ENCODE peak calls at places on chromosomes 5 and 9, in seven cellular contexts. Z, K, Q, R, U, L and Y are unnamed samples. For H3K4me1, the result is how much of the 10 kb centered on the place peaks cover.

GRCh38 chr9:16010221-16010620 is 457.4 kb downstream of the CCDC171 start:
- DNase-seq in Z (no peak), K (no peak), Q (no peak), R (no peak), U (no peak), L (no peak), Y (no peak)

GRCh38 chr5:108143581-108143980 is 238.3 kb downstream of the FBXL17 start:
- DNase-seq in Z (no peak), K (no peak), Q (no peak), R (no peak), U (peak), L (no peak), Y (no peak)

GRCh38 chr5:123089572-123089970 is 530 bp downstream of the PRDM6 start:
- DNase-seq in Z (no peak), K (no peak), Q (no peak), R (peak), U (peak), L (no peak), Y (no peak)

GRCh38 chr5:31944683-31945445 is 229.3 kb downstream of the GOLPH3 start:
- DNase-seq in Z (no peak), K (no peak), Q (no peak), R (no peak), U (no peak), L (no peak), Y (no peak)

GRCh38 chr9:125089331-125089730 is 54.0 kb downstream of the SCAI start:
- DNase-seq in Z (no peak), K (no peak), Q (no peak), R (no peak), U (no peak), L (no peak), Y (no peak)

GRCh38 chr5:123665822-123666371 is 153.9 kb downstream of the CSNK1G3 start:
- DNase-seq in Z (no peak), K (no peak), Q (no peak), R (no peak), U (peak), L (no peak), Y (no peak)

GRCh38 chr5:119049824-119050449 is 20.9 kb upstream of the DMXL1 start:
- DNase-seq in Z (no peak), K (no peak), Q (no peak), R (no peak), U (peak), L (no peak), Y (no peak)

GRCh38 chr9:36603006-36603405 is 30.3 kb downstream of the MELK start:
- DNase-seq in Z (no peak), K (no peak), Q (no peak), R (no peak), U (no peak), L (no peak), Y (no peak)

GRCh38 chr9:13485068-13485596 is 205.6 kb upstream of the MPDZ start:
- DNase-seq in Z (no peak), K (peak), Q (no peak), R (no peak), U (no peak), L (no peak), Y (no peak)

GRCh38 chr5:145991044-145991575 is 54.7 kb downstream of the SH3RF2 start:
- DNase-seq in Z (no peak), K (no peak), Q (no peak), R (no peak), U (no peak), L (no peak), Y (no peak)

GRCh38 chr5:54404568-54404967 is 50.9 kb upstream of the HSPB3 start:
- DNase-seq in Z (no peak), K (no peak), Q (no peak), R (no peak), U (no peak), L (no peak), Y (no peak)

GRCh38 chr9:25678846-25679360 is 659 bp upstream of the TUSC1 start:
- DNase-seq in Z (no peak), K (no peak), Q (no peak), R (no peak), U (no peak), L (no peak), Y (no peak)

GRCh38 chr5:12399868-12400267 is 495.6 kb upstream of the CTNND2 start:
- DNase-seq in Z (no peak), K (no peak), Q (no peak), R (no peak), U (peak), L (no peak), Y (no peak)

GRCh38 chr5:9930156-9930555 is 300.0 kb upstream of the TAS2R1 start:
- DNase-seq in Z (no peak), K (no peak), Q (no peak), R (no peak), U (no peak), L (no peak), Y (no peak)

GRCh38 chr5:92309336-92309991 is 926.3 kb upstream of the ARRDC3 start:
- DNase-seq in Z (no peak), K (no peak), Q (no peak), R (peak), U (peak), L (no peak), Y (no peak)

GRCh38 chr9:134709512-134710270 is 68.1 kb downstream of the COL5A1 start:
- DNase-seq in Z (no peak), K (no peak), Q (no peak), R (peak), U (peak), L (no peak), Y (no peak)

GRCh38 chr9:2701070-2701469 is 16.2 kb upstream of the KCNV2 start:
- DNase-seq in Z (no peak), K (no peak), Q (no peak), R (no peak), U (peak), L (no peak), Y (no peak)

GRCh38 chr9:134738869-134739659 is 97.5 kb downstream of the COL5A1 start:
- DNase-seq in Z (peak), K (peak), Q (peak), R (peak), U (peak), L (peak), Y (peak)

GRCh38 chr9:134099123-134099761 is 31.4 kb upstream of the BRD3 start:
- DNase-seq in Z (peak), K (peak), Q (no peak), R (peak), U (peak), L (peak), Y (peak)

GRCh38 chr5:175521313-175521833 is 43.0 kb downstream of the SFXN1 start:
- DNase-seq in Z (no peak), K (no peak), Q (peak), R (no peak), U (no peak), L (peak), Y (no peak)

GRCh38 chr9:6243746-6244145 is 28.1 kb downstream of the IL33 start:
- DNase-seq in Z (no peak), K (no peak), Q (peak), R (peak), U (no peak), L (no peak), Y (no peak)

GRCh38 chr5:61991861-61992260 is 314.1 kb upstream of the KIF2A start:
- DNase-seq in Z (no peak), K (no peak), Q (no peak), R (no peak), U (no peak), L (no peak), Y (no peak)

GRCh38 chr9:129487658-129488483 is 133.0 kb downstream of the C9orf50 start:
- DNase-seq in Z (peak), K (peak), Q (no peak), R (peak), U (no peak), L (no peak), Y (no peak)

GRCh38 chr5:148374693-148375360 is 8.9 kb upstream of the FBXO38 start:
- DNase-seq in Z (peak), K (peak), Q (no peak), R (peak), U (peak), L (peak), Y (no peak)

GRCh38 chr9:25427898-25428297 is 250.3 kb downstream of the TUSC1 start:
- DNase-seq in Z (no peak), K (no peak), Q (no peak), R (no peak), U (no peak), L (no peak), Y (no peak)

GRCh38 chr5:79962580-79963222 is 28.4 kb downstream of the MTX3 start:
- DNase-seq in Z (no peak), K (no peak), Q (no peak), R (no peak), U (peak), L (no peak), Y (no peak)

DNA sequence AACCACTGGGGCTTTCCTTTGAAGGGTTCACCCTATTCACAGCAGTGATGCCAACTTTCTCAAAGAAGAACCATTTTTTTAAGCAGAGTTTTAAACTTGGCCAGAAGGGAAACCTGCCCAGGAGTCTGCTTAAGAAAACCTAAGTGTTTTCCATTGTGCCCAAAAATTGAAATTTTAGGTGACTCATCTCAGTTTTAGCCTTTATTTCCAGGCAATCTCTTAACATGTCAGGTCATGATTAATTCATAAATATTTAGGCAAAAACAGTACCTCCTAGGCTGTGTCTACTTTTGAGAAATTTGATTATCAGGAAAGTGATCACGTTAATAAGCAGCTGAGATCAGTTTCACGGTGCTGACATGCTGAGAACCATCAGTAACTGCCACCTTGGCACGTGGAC is 61.9 kb downstream of the TLE1 start:
- DNase-seq in Z (no peak), K (no peak), Q (no peak), R (no peak), U (no peak), L (no peak), Y (no peak)
- H3K4me1 ChIP-seq in Z (under half), K (under half), Q (under half), R (under half), U (under half), L (under half), Y (under half)

GRCh38 chr5:14146725-14147124 is 3.6 kb downstream of the TRIO start:
- DNase-seq in Z (no peak), K (no peak), Q (no peak), R (no peak), U (no peak), L (no peak), Y (no peak)
- H3K4me1 ChIP-seq in Z (under half), K (under half), Q (under half), R (under half), U (under half), L (under half), Y (under half)

GRCh38 chr9:136688274-136689107 is 1.2 kb upstream of the AGPAT2 start:
- DNase-seq in Z (no peak), K (no peak), Q (no peak), R (no peak), U (no peak), L (no peak), Y (no peak)
- H3K4me1 ChIP-seq in Z (under half), K (under half), Q (under half), R (under half), U (under half), L (under half), Y (under half)

GRCh38 chr9:109974918-109975276 is 194.9 kb downstream of the PALM2AKAP2 start:
- DNase-seq in Z (no peak), K (no peak), Q (no peak), R (no peak), U (no peak), L (no peak), Y (no peak)
- H3K4me1 ChIP-seq in Z (under half), K (under half), Q (under half), R (under half), U (under half), L (under half), Y (under half)

GRCh38 chr5:95859327-95860060 is 37.0 kb upstream of the GLRX start:
- DNase-seq in Z (no peak), K (no peak), Q (peak), R (peak), U (peak), L (no peak), Y (no peak)
- H3K4me1 ChIP-seq in Z (under half), K (under half), Q (half or more), R (under half), U (under half), L (under half), Y (under half)